ENCODE peak calls at places on chromosomes 16 and 17, in seven cellular contexts. O is left lung, Y is activated T-cell treated with anti-CD3 and anti-CD28 coated beads for 1 hour, X is NCI-H524, K is D341Med, D is EL, J is iris pigment epithelial cell. E is an unnamed sample.

GRCh38 chr16:68360971-68361370 is 50.2 kb downstream of the PRMT7 start:
- DNase-seq in O (peak), Y (no peak), X (no peak), K (no peak), D (no peak), J (no peak), E (no peak)

GRCh38 chr17:49089094-49089493 is 43.5 kb upstream of the B4GALNT2 start:
- DNase-seq in O (no peak), Y (no peak), X (no peak), K (no peak), D (no peak), J (no peak), E (no peak)

GRCh38 chr17:76146053-76146875 is 5.2 kb upstream of the FOXJ1 start:
- DNase-seq in O (peak), Y (no peak), X (no peak), K (no peak), D (no peak), J (no peak), E (no peak)

GRCh38 chr17:49887086-49887743 is 39.3 kb upstream of the TAC4 start:
- DNase-seq in O (no peak), Y (no peak), X (no peak), K (no peak), D (peak), J (no peak), E (peak)

GRCh38 chr17:45241315-45242011 is 19.8 kb downstream of the FMNL1 start:
- DNase-seq in O (peak), Y (no peak), X (peak), K (no peak), D (no peak), J (no peak), E (peak)

GRCh38 chr17:29753845-29754439 is 131.2 kb upstream of the CORO6 start:
- DNase-seq in O (no peak), Y (no peak), X (no peak), K (no peak), D (no peak), J (no peak), E (no peak)

GRCh38 chr17:45223541-45224528 is 2.1 kb downstream of the FMNL1 start:
- DNase-seq in O (peak), Y (no peak), X (peak), K (no peak), D (no peak), J (no peak), E (no peak)

GRCh38 chr17:37110012-37110701 is 161.4 kb downstream of the AATF start:
- DNase-seq in O (no peak), Y (no peak), X (no peak), K (no peak), D (no peak), J (no peak), E (no peak)

GRCh38 chr17:73211745-73212144 is 18.9 kb downstream of the COG1 start:
- DNase-seq in O (no peak), Y (no peak), X (no peak), K (no peak), D (no peak), J (peak), E (no peak)

GRCh38 chr16:8959921-8960787 is 3.6 kb downstream of the USP7 start:
- DNase-seq in O (no peak), Y (no peak), X (peak), K (no peak), D (peak), J (no peak), E (no peak)

GRCh38 chr17:79835953-79836951 is 3.0 kb downstream of the CBX4 start:
- DNase-seq in O (peak), Y (no peak), X (no peak), K (peak), D (no peak), J (peak), E (no peak)

GRCh38 chr16:23905027-23905426 is 69.2 kb downstream of the PRKCB start:
- DNase-seq in O (no peak), Y (no peak), X (no peak), K (no peak), D (peak), J (peak), E (peak)

GRCh38 chr17:83203472-83204221 is 124.2 kb downstream of the METRNL start:
- DNase-seq in O (peak), Y (no peak), X (no peak), K (peak), D (no peak), J (no peak), E (no peak)

GRCh38 chr17:17032131-17032692 is 10.0 kb upstream of the MPRIP start:
- DNase-seq in O (peak), Y (no peak), X (peak), K (no peak), D (peak), J (peak), E (peak)

GRCh38 chr17:79991924-79992656 is 43.6 kb downstream of the TBC1D16 start:
- DNase-seq in O (peak), Y (no peak), X (peak), K (no peak), D (peak), J (peak), E (no peak)

GRCh38 chr16:30786115-30786935 is 680 bp downstream of the ZNF629 start:
- DNase-seq in O (peak), Y (no peak), X (no peak), K (peak), D (peak), J (peak), E (peak)

GRCh38 chr17:59372138-59372751 is 40.8 kb downstream of the YPEL2 start:
- DNase-seq in O (no peak), Y (no peak), X (peak), K (no peak), D (no peak), J (peak), E (no peak)

GRCh38 chr16:87207509-87207908 is 109.7 kb downstream of the C16orf95 start:
- DNase-seq in O (no peak), Y (no peak), X (no peak), K (no peak), D (peak), J (peak), E (peak)

GRCh38 chr17:30915833-30916611 is 5.7 kb upstream of the ADAP2 start:
- DNase-seq in O (no peak), Y (no peak), X (no peak), K (no peak), D (no peak), J (no peak), E (no peak)

GRCh38 chr17:74566132-74566753 is 1.1 kb downstream of the CD300H start:
- DNase-seq in O (no peak), Y (peak), X (peak), K (peak), D (peak), J (peak), E (peak)

GRCh38 chr17:76268991-76269981 is 4.1 kb downstream of the UBALD2 start:
- DNase-seq in O (no peak), Y (no peak), X (no peak), K (no peak), D (no peak), J (no peak), E (no peak)

GRCh38 chr17:35322749-35323148 is 50.7 kb downstream of the SLFN11 start:
- DNase-seq in O (no peak), Y (no peak), X (no peak), K (no peak), D (no peak), J (no peak), E (no peak)

GRCh38 chr17:83201206-83202001 is 122.0 kb downstream of the METRNL start:
- DNase-seq in O (peak), Y (no peak), X (no peak), K (peak), D (no peak), J (no peak), E (no peak)

GRCh38 chr17:79113699-79114098 is 39.1 kb downstream of the ENGASE start:
- DNase-seq in O (no peak), Y (no peak), X (no peak), K (no peak), D (no peak), J (no peak), E (no peak)

GRCh38 chr17:50931003-50931878 is 65.1 kb upstream of the TOB1 start:
- DNase-seq in O (peak), Y (peak), X (peak), K (peak), D (peak), J (peak), E (peak)

GRCh38 chr17:41739661-41740352 is 5.4 kb upstream of the HAP1 start:
- DNase-seq in O (no peak), Y (no peak), X (no peak), K (no peak), D (peak), J (peak), E (peak)

GRCh38 chr17:4043862-4044261 is 79.6 kb upstream of the ATP2A3 start:
- DNase-seq in O (no peak), Y (peak), X (no peak), K (no peak), D (no peak), J (no peak), E (no peak)

GRCh38 chr16:23174622-23175021 is 7.9 kb upstream of the SCNN1G start:
- DNase-seq in O (no peak), Y (no peak), X (no peak), K (no peak), D (no peak), J (peak), E (no peak)

GRCh38 chr16:24975428-24975889 is 39.7 kb downstream of the ARHGAP17 start:
- DNase-seq in O (no peak), Y (no peak), X (no peak), K (no peak), D (peak), J (peak), E (peak)

GRCh38 chr16:46972429-46972970 is 974 bp downstream of the DNAJA2 start:
- DNase-seq in O (no peak), Y (no peak), X (peak), K (peak), D (peak), J (peak), E (peak)

GRCh38 chr16:12260647-12261262 is 284.2 kb downstream of the SNX29 start:
- DNase-seq in O (no peak), Y (no peak), X (no peak), K (no peak), D (no peak), J (peak), E (no peak)

GRCh38 chr17:66432558-66432957 is 130.1 kb downstream of the PRKCA start:
- DNase-seq in O (no peak), Y (no peak), X (no peak), K (no peak), D (no peak), J (no peak), E (no peak)

E was measured in kidney tubule cell.